ENCODE peak calls at places on chromosomes 11 and 22, in five cellular contexts. One of them, this sample, is unnamed.

GRCh38 chr11:1844221-1845094 is 5.7 kb downstream of the TNNI2 start:
- DNase-seq in esophagus muscularis mucosa: no peak
- DNase-seq in lower lobe of right lung: peak
- DNase-seq in uterus: no peak
- DNase-seq in AG04449: no peak
- DNase-seq in this sample: no peak

GRCh38 chr11:122309262-122309925 is 193.4 kb upstream of the BLID start:
- DNase-seq in esophagus muscularis mucosa: no peak
- DNase-seq in lower lobe of right lung: no peak
- DNase-seq in uterus: no peak
- DNase-seq in AG04449: no peak
- DNase-seq in this sample: no peak

GRCh38 chr11:106958506-106959248 is 59.6 kb downstream of the GUCY1A2 start:
- DNase-seq in esophagus muscularis mucosa: no peak
- DNase-seq in lower lobe of right lung: no peak
- DNase-seq in uterus: no peak
- DNase-seq in AG04449: no peak
- DNase-seq in this sample: no peak

GRCh38 chr22:41833369-41834004 is 582 bp downstream of the SREBF2 start:
- DNase-seq in esophagus muscularis mucosa: no peak
- DNase-seq in lower lobe of right lung: peak
- DNase-seq in uterus: peak
- DNase-seq in AG04449: no peak
- DNase-seq in this sample: no peak

GRCh38 chr22:49976439-49977175 is 16.0 kb downstream of the PIM3 start:
- DNase-seq in esophagus muscularis mucosa: no peak
- DNase-seq in lower lobe of right lung: no peak
- DNase-seq in uterus: no peak
- DNase-seq in AG04449: no peak
- DNase-seq in this sample: no peak

GRCh38 chr11:64688534-64688982 is 34.4 kb downstream of the NRXN2 start:
- DNase-seq in esophagus muscularis mucosa: peak
- DNase-seq in lower lobe of right lung: peak
- DNase-seq in uterus: peak
- DNase-seq in AG04449: no peak
- DNase-seq in this sample: peak

GRCh38 chr11:10351768-10352641 is 47.1 kb downstream of the ADM start:
- DNase-seq in esophagus muscularis mucosa: peak
- DNase-seq in lower lobe of right lung: no peak
- DNase-seq in uterus: peak
- DNase-seq in AG04449: peak
- DNase-seq in this sample: no peak

GRCh38 chr22:45317551-45318167 is 7.9 kb downstream of the FAM118A start:
- DNase-seq in esophagus muscularis mucosa: no peak
- DNase-seq in lower lobe of right lung: no peak
- DNase-seq in uterus: peak
- DNase-seq in AG04449: no peak
- DNase-seq in this sample: no peak

GRCh38 chr11:115112779-115113178 is 391.4 kb downstream of the CADM1 start:
- DNase-seq in esophagus muscularis mucosa: no peak
- DNase-seq in lower lobe of right lung: no peak
- DNase-seq in uterus: no peak
- DNase-seq in AG04449: no peak
- DNase-seq in this sample: no peak

GRCh38 chr11:28566643-28567042 is 458.5 kb downstream of the METTL15 start:
- DNase-seq in esophagus muscularis mucosa: no peak
- DNase-seq in lower lobe of right lung: peak
- DNase-seq in uterus: peak
- DNase-seq in AG04449: peak
- DNase-seq in this sample: peak

GRCh38 chr11:26569646-26570045 is 2.4 kb downstream of the MUC15 start:
- DNase-seq in esophagus muscularis mucosa: no peak
- DNase-seq in lower lobe of right lung: no peak
- DNase-seq in uterus: no peak
- DNase-seq in AG04449: no peak
- DNase-seq in this sample: no peak

GRCh38 chr11:9092846-9093778 is 1.7 kb upstream of the SCUBE2 start:
- DNase-seq in esophagus muscularis mucosa: peak
- DNase-seq in lower lobe of right lung: no peak
- DNase-seq in uterus: no peak
- DNase-seq in AG04449: no peak
- DNase-seq in this sample: no peak

GRCh38 chr11:22130462-22131053 is 62.3 kb upstream of the ANO5 start:
- DNase-seq in esophagus muscularis mucosa: no peak
- DNase-seq in lower lobe of right lung: no peak
- DNase-seq in uterus: no peak
- DNase-seq in AG04449: no peak
- DNase-seq in this sample: no peak

DNA sequence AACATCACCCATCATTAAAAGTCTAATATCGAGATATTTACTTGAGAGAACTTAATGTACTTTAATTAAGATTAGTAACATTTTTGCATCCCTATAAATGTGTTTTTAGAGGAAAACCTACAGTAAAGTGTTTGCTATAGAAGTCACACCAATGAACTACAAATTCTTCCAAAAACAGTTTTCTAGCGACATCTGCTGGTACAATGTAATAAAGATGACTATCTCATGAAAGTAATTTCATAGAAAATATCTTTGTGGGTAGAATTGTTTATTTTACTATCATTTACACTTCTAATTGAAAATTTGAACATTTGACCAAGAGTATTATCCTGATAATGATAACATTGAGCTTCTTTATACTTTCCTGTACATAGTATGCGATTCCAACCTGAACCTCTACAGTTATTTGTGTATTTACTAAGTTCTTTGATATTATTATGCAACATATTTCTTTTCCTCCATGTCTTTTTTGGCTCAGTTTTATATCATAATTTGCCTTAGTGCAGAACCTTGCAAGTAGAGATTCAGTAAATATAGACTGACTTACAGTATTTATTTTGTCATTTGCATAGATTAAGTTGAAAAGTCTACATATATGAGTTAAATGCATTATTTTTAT is 252.7 kb downstream of the TMEM135 start:
- DNase-seq in esophagus muscularis mucosa: no peak
- DNase-seq in lower lobe of right lung: no peak
- DNase-seq in uterus: no peak
- DNase-seq in AG04449: peak
- DNase-seq in this sample: no peak
- TF ChIP-seq CTCF in esophagus muscularis mucosa: peak
- TF ChIP-seq CTCF in lower lobe of right lung: peak
- TF ChIP-seq CTCF in uterus: peak
- TF ChIP-seq CTCF in AG04449: peak
- TF ChIP-seq CTCF in this sample: peak

DNA sequence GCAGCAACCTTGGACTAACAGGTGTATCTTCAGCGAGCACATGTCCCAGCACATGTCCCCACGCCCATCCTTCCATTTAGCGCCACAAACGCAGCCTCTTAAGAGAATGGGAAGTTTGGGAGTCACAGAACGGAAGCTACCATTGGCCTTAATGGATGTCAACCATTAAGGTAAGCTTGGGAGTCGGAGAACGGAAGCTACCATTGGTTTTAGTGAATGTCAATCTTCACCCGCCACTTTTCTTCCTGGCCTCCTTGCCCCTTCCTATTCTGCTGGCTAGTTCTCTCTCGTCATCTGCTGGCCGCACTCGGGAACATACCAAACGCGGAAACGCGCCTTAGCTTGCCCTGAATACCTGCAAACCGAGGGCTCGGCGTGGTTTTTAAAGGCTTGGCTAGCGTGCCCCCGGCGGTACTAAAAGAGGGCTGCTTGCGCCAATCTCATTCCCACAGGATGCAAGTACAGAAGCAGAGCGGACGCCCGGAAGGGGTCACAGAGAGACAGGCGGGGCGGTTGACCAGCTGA is 24.3 kb downstream of the GLYATL1 start:
- DNase-seq in esophagus muscularis mucosa: no peak
- DNase-seq in lower lobe of right lung: peak
- DNase-seq in uterus: no peak
- DNase-seq in AG04449: no peak
- DNase-seq in this sample: no peak
- TF ChIP-seq CTCF in esophagus muscularis mucosa: no peak
- TF ChIP-seq CTCF in lower lobe of right lung: no peak
- TF ChIP-seq CTCF in uterus: no peak
- TF ChIP-seq CTCF in AG04449: peak
- TF ChIP-seq CTCF in this sample: no peak

GRCh38 chr11:67240575-67241389 is 25.5 kb upstream of the GRK2 start:
- DNase-seq in esophagus muscularis mucosa: no peak
- DNase-seq in lower lobe of right lung: peak
- DNase-seq in uterus: peak
- DNase-seq in AG04449: no peak
- DNase-seq in this sample: no peak
- TF ChIP-seq CTCF in esophagus muscularis mucosa: no peak
- TF ChIP-seq CTCF in lower lobe of right lung: no peak
- TF ChIP-seq CTCF in uterus: no peak
- TF ChIP-seq CTCF in AG04449: no peak
- TF ChIP-seq CTCF in this sample: no peak

GRCh38 chr11:124415356-124415923 is 9.2 kb downstream of the OR8B4 start:
- DNase-seq in esophagus muscularis mucosa: no peak
- DNase-seq in lower lobe of right lung: no peak
- DNase-seq in uterus: no peak
- DNase-seq in AG04449: peak
- DNase-seq in this sample: no peak
- TF ChIP-seq CTCF in esophagus muscularis mucosa: peak
- TF ChIP-seq CTCF in lower lobe of right lung: peak
- TF ChIP-seq CTCF in uterus: peak
- TF ChIP-seq CTCF in AG04449: peak
- TF ChIP-seq CTCF in this sample: peak

DNA sequence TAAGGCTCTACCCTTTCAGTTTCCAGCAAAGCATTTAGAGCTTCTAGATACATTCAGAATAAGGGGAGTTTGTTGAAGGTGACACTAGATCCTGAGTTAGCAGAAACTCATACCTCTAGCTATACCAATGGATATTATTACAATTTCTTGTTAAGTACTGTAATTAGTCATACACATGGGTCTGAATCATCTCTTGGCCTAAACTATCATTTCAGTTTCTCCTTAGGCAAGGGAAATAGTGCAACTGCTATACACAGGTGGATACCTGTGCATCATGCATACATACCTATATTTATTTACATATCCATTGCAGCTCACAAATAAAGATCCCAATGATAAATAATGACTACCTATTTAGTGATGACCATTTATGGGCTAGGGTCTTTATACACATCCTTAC is 45.1 kb upstream of the PAX6 start:
- DNase-seq in esophagus muscularis mucosa: no peak
- DNase-seq in lower lobe of right lung: no peak
- DNase-seq in uterus: no peak
- DNase-seq in AG04449: no peak
- DNase-seq in this sample: no peak
- TF ChIP-seq CTCF in esophagus muscularis mucosa: no peak
- TF ChIP-seq CTCF in lower lobe of right lung: no peak
- TF ChIP-seq CTCF in uterus: no peak
- TF ChIP-seq CTCF in AG04449: no peak
- TF ChIP-seq CTCF in this sample: no peak

GRCh38 chr11:59429924-59430516 is 3.8 kb upstream of the OR5A2 start:
- DNase-seq in esophagus muscularis mucosa: no peak
- DNase-seq in lower lobe of right lung: no peak
- DNase-seq in uterus: no peak
- DNase-seq in AG04449: no peak
- DNase-seq in this sample: no peak
- TF ChIP-seq CTCF in esophagus muscularis mucosa: peak
- TF ChIP-seq CTCF in lower lobe of right lung: peak
- TF ChIP-seq CTCF in uterus: peak
- TF ChIP-seq CTCF in AG04449: peak
- TF ChIP-seq CTCF in this sample: peak

DNA sequence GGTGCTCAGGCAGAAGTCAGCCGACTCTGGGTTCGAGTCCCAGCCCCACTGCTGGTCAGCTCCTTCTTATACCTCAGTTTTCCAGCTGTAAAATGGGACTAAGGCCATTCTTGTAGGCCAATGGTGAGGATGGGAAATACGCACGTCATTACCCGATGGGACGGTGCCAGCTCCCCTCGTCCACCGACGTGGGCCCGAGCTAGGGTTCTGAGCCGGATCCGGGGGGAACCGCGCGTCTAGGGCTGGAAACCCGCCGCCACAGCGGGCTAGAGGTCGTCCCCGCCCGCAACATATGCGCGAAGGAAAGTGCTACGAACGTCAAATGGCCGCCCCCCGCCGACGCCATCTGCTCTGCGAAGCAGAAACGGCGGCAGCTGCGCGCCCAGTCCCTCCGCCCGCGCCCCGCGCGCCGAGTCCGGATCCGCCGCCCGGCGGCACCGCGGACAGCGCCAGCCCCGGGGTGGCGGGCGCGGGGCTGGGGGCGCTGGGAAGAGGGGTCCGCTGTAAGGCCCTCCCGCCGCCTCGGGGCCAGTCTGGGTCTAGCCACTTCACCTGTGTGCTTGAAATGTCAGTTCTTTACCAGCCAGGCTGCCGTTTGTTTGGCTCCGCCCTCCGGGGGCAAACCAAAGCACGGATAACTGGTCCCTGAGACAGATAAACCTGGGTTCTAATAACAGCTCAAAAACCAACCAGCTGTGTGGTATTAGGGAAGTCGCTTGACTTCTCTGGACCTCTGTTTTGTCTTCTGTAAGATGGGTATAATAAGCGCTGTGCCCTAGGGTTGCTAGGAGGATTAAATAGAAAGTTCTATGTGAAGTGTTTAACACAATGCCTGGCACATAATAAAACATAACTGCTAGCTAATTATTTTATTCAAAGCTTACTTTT is 103.5 kb upstream of the RCN1 start:
- DNase-seq in esophagus muscularis mucosa: no peak
- DNase-seq in lower lobe of right lung: no peak
- DNase-seq in uterus: no peak
- DNase-seq in AG04449: no peak
- DNase-seq in this sample: no peak
- TF ChIP-seq CTCF in esophagus muscularis mucosa: no peak
- TF ChIP-seq CTCF in lower lobe of right lung: no peak
- TF ChIP-seq CTCF in uterus: no peak
- TF ChIP-seq CTCF in AG04449: no peak
- TF ChIP-seq CTCF in this sample: no peak

GRCh38 chr11:13152736-13153541 is 124.7 kb upstream of the BMAL1 start:
- DNase-seq in esophagus muscularis mucosa: no peak
- DNase-seq in lower lobe of right lung: no peak
- DNase-seq in uterus: no peak
- DNase-seq in AG04449: no peak
- DNase-seq in this sample: no peak
- TF ChIP-seq CTCF in esophagus muscularis mucosa: peak
- TF ChIP-seq CTCF in lower lobe of right lung: peak
- TF ChIP-seq CTCF in uterus: no peak
- TF ChIP-seq CTCF in AG04449: peak
- TF ChIP-seq CTCF in this sample: peak

GRCh38 chr11:11618973-11619435 is 2.8 kb downstream of the GALNT18 start:
- DNase-seq in esophagus muscularis mucosa: peak
- DNase-seq in lower lobe of right lung: no peak
- DNase-seq in uterus: no peak
- DNase-seq in AG04449: no peak
- DNase-seq in this sample: no peak
- TF ChIP-seq CTCF in esophagus muscularis mucosa: peak
- TF ChIP-seq CTCF in lower lobe of right lung: no peak
- TF ChIP-seq CTCF in uterus: no peak
- TF ChIP-seq CTCF in AG04449: no peak
- TF ChIP-seq CTCF in this sample: peak